ENCODE peak calls at places on chromosomes 2 and 18, in six cellular contexts. W is IMR-90, G is H9, Q is H1, L is mesenchymal stem cell, A is neuronal stem cell. Z is an unnamed sample.

GRCh38 chr2:239762742-239763269 is 262.3 kb downstream of the NDUFA10 start:
- DNase-seq in W (no peak), G (no peak), Q (no peak), L (no peak), A (no peak), Z (no peak)

GRCh38 chr2:96963316-96963715 is 23.1 kb downstream of the FAM178B start:
- DNase-seq in W (no peak), G (no peak), Q (no peak), L (no peak), A (no peak), Z (no peak)

GRCh38 chr2:235034270-235035135 is 82.7 kb downstream of the SH3BP4 start:
- DNase-seq in W (no peak), G (no peak), Q (no peak), L (no peak), A (no peak), Z (no peak)

GRCh38 chr2:200757414-200757813 is 54.3 kb upstream of the BZW1 start:
- DNase-seq in W (no peak), G (no peak), Q (no peak), L (no peak), A (no peak), Z (peak; percentile 24)

GRCh38 chr2:105515581-105516415 is 116.9 kb upstream of the FHL2 start:
- DNase-seq in W (no peak), G (no peak), Q (no peak), L (no peak), A (no peak), Z (no peak)

GRCh38 chr2:47554311-47554905 is 151.5 kb downstream of the MSH2 start:
- DNase-seq in W (no peak), G (no peak), Q (no peak), L (no peak), A (no peak), Z (no peak)

GRCh38 chr2:48620604-48621003 is 2.9 kb downstream of the GTF2A1L start:
- DNase-seq in W (no peak), G (no peak), Q (no peak), L (no peak), A (no peak), Z (no peak)

GRCh38 chr2:72827999-72828646 is 2.3 kb upstream of the EXOC6B start:
- DNase-seq in W (peak; percentile 90), G (no peak), Q (no peak), L (peak; percentile 57), A (no peak), Z (peak; percentile 93)

GRCh38 chr2:20317690-20318089 is 33.0 kb downstream of the PUM2 start:
- DNase-seq in W (no peak), G (no peak), Q (no peak), L (no peak), A (no peak), Z (no peak)

GRCh38 chr2:28681216-28681981 is 70.2 kb upstream of the PPP1CB start:
- DNase-seq in W (peak; percentile 81), G (no peak), Q (no peak), L (peak; percentile 88), A (no peak), Z (peak; percentile 14)

GRCh38 chr2:70509565-70509964 is 44.1 kb downstream of the TGFA start:
- DNase-seq in W (no peak), G (no peak), Q (no peak), L (no peak), A (no peak), Z (no peak)

GRCh38 chr2:43233218-43234212 is 7.1 kb upstream of the ZFP36L2 start:
- DNase-seq in W (no peak), G (no peak), Q (no peak), L (no peak), A (no peak), Z (no peak)

GRCh38 chr2:85523906-85524566 is 14.9 kb upstream of the MAT2A start:
- DNase-seq in W (peak; percentile 61), G (no peak), Q (no peak), L (peak; percentile 75), A (no peak), Z (no peak)

GRCh38 chr2:96602330-96602823 is 35.7 kb downstream of the KANSL3 start:
- DNase-seq in W (no peak), G (no peak), Q (no peak), L (no peak), A (no peak), Z (no peak)

GRCh38 chr2:139031722-139032121 is 251.5 kb upstream of the NXPH2 start:
- DNase-seq in W (no peak), G (peak; percentile 46), Q (no peak), L (no peak), A (no peak), Z (no peak)

GRCh38 chr18:52409732-52410131 is 69.7 kb downstream of the DCC start:
- DNase-seq in W (no peak), G (peak; percentile 31), Q (no peak), L (no peak), A (no peak), Z (no peak)

GRCh38 chr2:152106464-152106863 is 7.6 kb upstream of the CACNB4 start:
- DNase-seq in W (no peak), G (no peak), Q (no peak), L (no peak), A (no peak), Z (no peak)

GRCh38 chr2:194999771-195000170 is 657.3 kb upstream of the SLC39A10 start:
- DNase-seq in W (no peak), G (no peak), Q (no peak), L (no peak), A (no peak), Z (no peak)

GRCh38 chr2:158935617-158936016 is 32.8 kb upstream of the TANC1 start:
- DNase-seq in W (no peak), G (no peak), Q (no peak), L (no peak), A (peak; percentile 14), Z (no peak)

GRCh38 chr2:127683766-127684165 is 8.4 kb upstream of the LIMS2 start:
- DNase-seq in W (peak; percentile 53), G (no peak), Q (no peak), L (peak; percentile 62), A (no peak), Z (no peak)

GRCh38 chr2:61640406-61640805 is 102.2 kb upstream of the XPO1 start:
- DNase-seq in W (peak; percentile 10), G (peak; percentile 52), Q (no peak), L (no peak), A (no peak), Z (peak; percentile 71)

GRCh38 chr2:58734365-58734764 is 493.2 kb upstream of the FANCL start:
- DNase-seq in W (peak; percentile 5), G (no peak), Q (no peak), L (peak; percentile 31), A (no peak), Z (peak; percentile 36)

GRCh38 chr2:30225131-30225762 is 6.1 kb upstream of the LBH start:
- DNase-seq in W (peak; percentile 87), G (no peak), Q (no peak), L (peak; percentile 78), A (no peak), Z (no peak)

GRCh38 chr2:40872580-40872979 is 420.7 kb upstream of the SLC8A1 start:
- DNase-seq in W (no peak), G (no peak), Q (no peak), L (no peak), A (no peak), Z (no peak)

GRCh38 chr2:32416519-32416918 is 59.7 kb downstream of the BIRC6 start:
- DNase-seq in W (no peak), G (no peak), Q (no peak), L (no peak), A (no peak), Z (no peak)

DNA sequence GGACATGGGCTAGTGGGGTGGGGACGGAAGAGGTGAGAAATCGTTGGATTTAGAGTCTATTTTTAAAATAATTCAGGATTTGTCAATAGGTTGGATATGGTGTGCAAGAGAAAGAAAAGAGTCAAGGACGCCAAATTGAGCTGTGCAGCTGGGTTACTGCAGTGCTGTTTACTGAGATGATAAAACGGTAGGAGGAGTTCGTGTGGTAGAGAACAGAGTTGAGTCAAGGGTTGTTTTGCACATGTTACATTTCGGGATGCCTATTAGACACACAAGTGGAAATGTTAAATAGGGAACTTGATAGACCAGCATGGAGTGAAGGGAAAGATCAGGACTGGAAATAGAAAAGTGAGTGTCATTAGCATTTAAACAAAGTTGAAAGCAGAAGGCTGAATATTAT is 30.5 kb downstream of the GPR75 start:
- DNase-seq in W (no peak), G (no peak), Q (no peak), L (no peak), A (no peak), Z (no peak)
- H4K91ac ChIP-seq in W (no peak overlapping the region), G (no peak overlapping the region), Q (no peak overlapping the region), L (no peak overlapping the region), A (no peak overlapping the region), Z (no peak overlapping the region)

GRCh38 chr2:24122-24521 is 22.2 kb downstream of the FAM110C start:
- DNase-seq in W (no peak), G (no peak), Q (no peak), L (no peak), A (no peak), Z (no peak)

GRCh38 chr2:19508-19907 is 26.8 kb downstream of the FAM110C start:
- DNase-seq in W (no peak), G (no peak), Q (no peak), L (no peak), A (no peak), Z (no peak)

GRCh38 chr2:23283-23682 is 23.0 kb downstream of the FAM110C start:
- DNase-seq in W (no peak), G (no peak), Q (no peak), L (no peak), A (no peak), Z (no peak)

GRCh38 chr2:18402-19271 is 27.7 kb downstream of the FAM110C start:
- DNase-seq in W (no peak), G (no peak), Q (no peak), L (no peak), A (no peak), Z (no peak)
- H4K91ac ChIP-seq in W (no peak overlapping the region), G (no peak overlapping the region), Q (peak overlapping the region; percentile 42), L (no peak overlapping the region), A (no peak overlapping the region), Z (no peak overlapping the region)

GRCh38 chr2:172172513-172173217 is 70.0 kb upstream of the DLX2 start:
- DNase-seq in W (peak; percentile 44), G (peak; percentile 85), Q (peak; percentile 58), L (peak; percentile 61), A (peak; percentile 61), Z (peak; percentile 63)

GRCh38 chr2:172168917-172169346 is 66.2 kb upstream of the DLX2 start:
- DNase-seq in W (peak; percentile 75), G (no peak), Q (no peak), L (peak; percentile 47), A (no peak), Z (peak; percentile 8)

GRCh38 chr2:172173307-172173706 is 70.6 kb upstream of the DLX2 start:
- DNase-seq in W (no peak), G (no peak), Q (no peak), L (no peak), A (no peak), Z (no peak)

GRCh38 chr2:172169611-172170010 is 66.9 kb upstream of the DLX2 start:
- DNase-seq in W (no peak), G (no peak), Q (no peak), L (no peak), A (no peak), Z (no peak)
- H4K91ac ChIP-seq in W (no peak overlapping the region), G (no peak overlapping the region), Q (no peak overlapping the region), L (no peak overlapping the region), A (no peak overlapping the region), Z (no peak overlapping the region)

DNA sequence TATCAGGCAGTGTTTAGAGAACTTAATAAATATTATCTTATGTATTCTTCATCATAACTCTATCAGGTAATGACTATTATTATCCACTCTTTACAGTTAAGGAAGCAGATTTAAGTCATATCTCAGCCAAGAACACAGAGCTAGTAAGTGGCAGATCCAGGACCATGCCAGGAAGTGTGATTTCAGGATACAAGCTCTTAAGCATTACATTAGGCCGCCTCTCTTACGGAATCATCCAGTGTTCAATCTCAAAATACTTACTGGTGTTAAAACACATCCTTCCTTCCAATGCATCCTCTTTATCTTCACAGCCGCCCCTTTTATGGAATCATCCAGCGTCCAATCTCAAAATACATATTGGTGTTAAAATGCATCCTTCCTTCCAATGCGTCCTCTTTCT is 14.7 kb upstream of the RGPD4 start:
- DNase-seq in W (no peak), G (no peak), Q (no peak), L (no peak), A (no peak), Z (no peak)
- H4K91ac ChIP-seq in W (no peak overlapping the region), G (no peak overlapping the region), Q (no peak overlapping the region), L (no peak overlapping the region), A (no peak overlapping the region), Z (no peak overlapping the region)